ENCODE peak calls at places on chromosomes 12 and 14, in five cellular contexts. R is A673, H is heart right ventricle, P is fibroblast of pulmonary artery, D is thoracic aorta. Z is an unnamed sample.

GRCh38 chr12:130787041-130787440 is 52.0 kb downstream of the STX2 start:
- DNase-seq in R (no peak), H (no peak), P (no peak), D (no peak), Z (no peak)

GRCh38 chr14:69017706-69018105 is 38.6 kb upstream of the ACTN1 start:
- DNase-seq in R (no peak), H (no peak), P (no peak), D (no peak), Z (no peak)

GRCh38 chr12:117921922-117922777 is 46.6 kb downstream of the KSR2 start:
- DNase-seq in R (no peak), H (no peak), P (no peak), D (no peak), Z (peak; percentile 21)

GRCh38 chr14:84874436-84874835 is 655.5 kb upstream of the FLRT2 start:
- DNase-seq in R (no peak), H (no peak), P (no peak), D (no peak), Z (no peak)

GRCh38 chr14:74488788-74489397 is 4.2 kb downstream of the NPC2 start:
- DNase-seq in R (peak; percentile 11), H (no peak), P (peak; percentile 72), D (no peak), Z (no peak)

GRCh38 chr12:77435446-77436091 is 370.2 kb upstream of the E2F7 start:
- DNase-seq in R (no peak), H (no peak), P (no peak), D (no peak), Z (no peak)

GRCh38 chr12:8609061-8609570 is 3.5 kb downstream of the AICDA start:
- DNase-seq in R (peak; percentile 58), H (no peak), P (peak; percentile 74), D (no peak), Z (no peak)

GRCh38 chr12:13437541-13437940 is 241.0 kb downstream of the EMP1 start:
- DNase-seq in R (no peak), H (no peak), P (no peak), D (no peak), Z (no peak)

GRCh38 chr14:67668559-67668958 is 5.9 kb downstream of the VTI1B start:
- DNase-seq in R (no peak), H (no peak), P (no peak), D (no peak), Z (no peak)

GRCh38 chr12:46825526-46826414 is at the start of gene SLC38A4:
- DNase-seq in R (peak; percentile 17), H (peak; percentile 58), P (peak; percentile 51), D (no peak), Z (no peak)

GRCh38 chr14:67820428-67820881 is 876 bp downstream of the RAD51B start:
- DNase-seq in R (no peak), H (no peak), P (peak; percentile 14), D (no peak), Z (no peak)

GRCh38 chr14:35197015-35197414 is 74.7 kb downstream of the PRORP start:
- DNase-seq in R (no peak), H (no peak), P (peak; percentile 55), D (no peak), Z (no peak)

GRCh38 chr12:102687523-102687922 is 207.2 kb upstream of the IGF1 start:
- DNase-seq in R (no peak), H (no peak), P (no peak), D (no peak), Z (no peak)

GRCh38 chr14:88040141-88040540 is 35.2 kb downstream of the GPR65 start:
- DNase-seq in R (no peak), H (no peak), P (no peak), D (no peak), Z (no peak)

GRCh38 chr14:41783403-41783802 is 176.7 kb downstream of the LRFN5 start:
- DNase-seq in R (no peak), H (no peak), P (no peak), D (no peak), Z (no peak)

GRCh38 chr12:119129827-119130434 is 48.8 kb upstream of the HSPB8 start:
- DNase-seq in R (no peak), H (no peak), P (no peak), D (no peak), Z (no peak)

GRCh38 chr12:124872068-124872719 is 8.5 kb upstream of the SCARB1 start:
- DNase-seq in R (no peak), H (no peak), P (no peak), D (no peak), Z (no peak)

GRCh38 chr14:89707086-89707485 is 247.4 kb downstream of the EFCAB11 start:
- DNase-seq in R (no peak), H (no peak), P (no peak), D (no peak), Z (no peak)

GRCh38 chr12:131716282-131716681 is 5.4 kb downstream of the SFSWAP start:
- DNase-seq in R (no peak), H (no peak), P (no peak), D (no peak), Z (no peak)

GRCh38 chr14:81310606-81311005 is 89.5 kb downstream of the STON2 start:
- DNase-seq in R (no peak), H (no peak), P (no peak), D (no peak), Z (no peak)

GRCh38 chr14:104680056-104680805 is 9.2 kb upstream of the INF2 start:
- DNase-seq in R (peak; percentile 59), H (no peak), P (peak; percentile 72), D (no peak), Z (peak; percentile 74)

GRCh38 chr14:33598582-33598981 is 352.3 kb downstream of the EGLN3 start:
- DNase-seq in R (no peak), H (no peak), P (no peak), D (no peak), Z (no peak)

GRCh38 chr12:50070314-50071060 is 13.1 kb downstream of the ASIC1 start:
- DNase-seq in R (peak; percentile 90), H (peak; percentile 74), P (peak; percentile 92), D (no peak), Z (peak; percentile 87)

GRCh38 chr14:73231874-73232851 is 5.1 kb upstream of the PAPLN start:
- DNase-seq in R (no peak), H (no peak), P (no peak), D (no peak), Z (no peak)

GRCh38 chr12:89756638-89757321 is 48.1 kb upstream of the ATP2B1 start:
- DNase-seq in R (peak; percentile 86), H (no peak), P (peak; percentile 99), D (no peak), Z (no peak)

GRCh38 chr12:87779016-87779415 is 250.2 kb downstream of the C12orf50 start:
- DNase-seq in R (no peak), H (no peak), P (no peak), D (no peak), Z (no peak)

GRCh38 chr14:96197163-96197852 is 7.3 kb upstream of the BDKRB2 start:
- DNase-seq in R (no peak), H (no peak), P (no peak), D (no peak), Z (no peak)

GRCh38 chr14:33249361-33249760 is 310.7 kb downstream of the NPAS3 start:
- DNase-seq in R (no peak), H (no peak), P (no peak), D (no peak), Z (no peak)

GRCh38 chr14:92654206-92654901 is 94.1 kb downstream of the LGMN start:
- DNase-seq in R (no peak), H (no peak), P (no peak), D (no peak), Z (no peak)
- H3K4me3 ChIP-seq in R (no peak overlapping the region), H (no peak overlapping the region), P (no peak overlapping the region), D (peak overlapping the region; percentile 40), Z (no peak overlapping the region)

GRCh38 chr12:105109465-105110212 is 2.1 kb downstream of the WASHC4 start:
- DNase-seq in R (no peak), H (no peak), P (peak; percentile 39), D (no peak), Z (no peak)
- H3K4me3 ChIP-seq in R (peak overlapping the region; percentile 73), H (peak overlapping the region; percentile 91), P (peak overlapping the region; percentile 87), D (peak overlapping the region; percentile 91), Z (peak overlapping the region; percentile 5)

DNA sequence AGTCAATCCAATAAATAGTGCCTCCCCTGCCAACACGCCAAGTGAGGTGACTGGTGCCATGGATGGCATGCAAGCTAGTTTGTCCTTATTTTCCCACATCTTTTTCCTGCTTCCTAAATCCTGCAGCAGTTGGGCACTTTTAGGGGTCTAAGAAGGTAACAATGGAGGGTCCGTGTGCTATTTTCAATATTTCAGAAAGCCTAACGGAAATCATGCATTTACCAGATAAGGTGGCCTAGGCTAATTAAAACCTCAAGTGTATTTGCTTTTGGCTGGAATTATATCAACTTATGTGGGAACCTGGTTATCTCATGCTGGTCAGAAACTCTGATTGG is 4.9 kb downstream of the ITGA5 start:
- DNase-seq in R (no peak), H (no peak), P (no peak), D (no peak), Z (no peak)
- H3K4me3 ChIP-seq in R (no peak overlapping the region), H (peak overlapping the region; percentile 4), P (no peak overlapping the region), D (peak overlapping the region; percentile 100), Z (no peak overlapping the region)

DNA sequence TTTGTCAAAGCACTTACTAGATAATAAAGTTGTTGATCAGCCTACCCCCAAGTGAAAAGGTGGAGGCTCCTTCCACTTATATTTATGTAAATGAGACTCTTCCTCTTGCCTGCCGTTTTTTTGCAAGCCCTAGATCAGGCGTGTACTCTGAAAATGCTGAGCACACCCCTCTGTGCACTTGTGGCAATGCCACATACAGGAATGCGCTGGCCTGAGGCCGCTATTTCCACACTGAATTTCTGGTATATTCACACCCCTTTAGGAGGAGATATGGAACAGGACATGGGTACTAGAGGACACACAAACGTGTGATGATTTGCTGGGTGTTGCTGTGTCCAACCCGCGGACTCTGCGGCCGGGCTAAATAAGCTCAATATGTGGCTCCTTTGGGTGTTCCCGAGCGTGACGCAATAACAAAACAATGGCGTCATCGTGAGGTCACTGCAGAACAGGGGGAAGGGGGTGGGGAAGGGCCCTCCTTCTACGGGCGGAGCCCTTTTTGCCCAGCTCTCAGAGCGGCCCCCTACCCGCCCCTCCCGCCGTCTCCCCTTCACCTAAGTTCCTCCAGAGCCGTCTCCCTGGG is 554 bp upstream of the TSPAN31 start:
- DNase-seq in R (no peak), H (peak; percentile 64), P (peak; percentile 91), D (peak; percentile 70), Z (no peak)
- H3K4me3 ChIP-seq in R (peak overlapping the region; percentile 60), H (peak overlapping the region; percentile 90), P (peak overlapping the region; percentile 99), D (peak overlapping the region; percentile 97), Z (peak overlapping the region; percentile 86)

GRCh38 chr12:80261403-80261802 is 162.1 kb downstream of the OTOGL start:
- DNase-seq in R (no peak), H (no peak), P (no peak), D (no peak), Z (no peak)
- H3K4me3 ChIP-seq in R (no peak overlapping the region), H (no peak overlapping the region), P (no peak overlapping the region), D (no peak overlapping the region), Z (no peak overlapping the region)

GRCh38 chr12:65474831-65475230 is 196.3 kb downstream of the MSRB3 start:
- DNase-seq in R (no peak), H (no peak), P (no peak), D (no peak), Z (no peak)
- H3K4me3 ChIP-seq in R (no peak overlapping the region), H (no peak overlapping the region), P (no peak overlapping the region), D (no peak overlapping the region), Z (no peak overlapping the region)

DNA sequence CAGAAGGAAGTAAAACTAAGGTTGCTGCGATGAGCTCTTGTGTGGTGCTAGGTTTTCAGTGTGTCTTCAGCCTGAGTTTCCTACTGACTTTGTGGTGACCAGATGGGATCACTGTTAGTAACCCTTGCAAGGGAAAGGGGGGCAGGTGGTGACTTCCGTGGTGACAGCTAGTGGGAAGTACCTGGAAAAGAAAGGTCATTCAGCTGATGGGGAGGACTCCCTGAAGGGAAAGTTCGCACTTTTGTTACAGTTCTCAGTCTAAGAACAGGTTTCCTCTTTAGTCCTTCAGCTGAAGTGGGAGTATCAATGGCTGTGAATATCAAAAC is 2.1 kb downstream of the ATP6V0A2 start:
- DNase-seq in R (no peak), H (no peak), P (no peak), D (no peak), Z (no peak)
- H3K4me3 ChIP-seq in R (no peak overlapping the region), H (peak overlapping the region; percentile 70), P (no peak overlapping the region), D (no peak overlapping the region), Z (no peak overlapping the region)